ENCODE peak calls at places on chromosomes 12 and 14, in six cellular contexts. D is lower leg skin; V is lower lobe of right lung; Q is ecto neural progenitor cell; P is NCI-H1105; T is stimulated activated CD4-positive, alpha-beta T cell treated with anti-CD3 and anti-CD28 coated beads, Interleukin-12 subunit alpha, Interleukin-12 subunit beta, amount 100 ng/mL, for 4 hours. M is an unnamed sample.

GRCh38 chr12:93683410-93683809 is 6.2 kb downstream of the CRADD start:
- DNase-seq in D (no peak), P (no peak), V (no peak), T (no peak), Q (no peak), M (no peak)

GRCh38 chr12:16520328-16520727 is 85.6 kb downstream of the LMO3 start:
- DNase-seq in V (no peak), Q (no peak), T (no peak), P (no peak), D (no peak), M (no peak)

GRCh38 chr12:52907092-52907810 is 2.4 kb upstream of the KRT8 start:
- DNase-seq in Q (no peak), V (peak), T (no peak), D (peak), P (peak), M (no peak)

GRCh38 chr12:122350444-122350843 is 72.0 kb downstream of the CLIP1 start:
- DNase-seq in P (no peak), D (no peak), Q (no peak), V (no peak), T (no peak), M (no peak)

GRCh38 chr14:103518416-103519042 is 4.1 kb downstream of the CKB start:
- DNase-seq in T (peak), Q (peak), P (peak), V (peak), D (no peak), M (peak)

GRCh38 chr14:99793213-99794155 is at the start of gene EML1:
- DNase-seq in V (peak), P (peak), D (peak), T (peak), Q (peak), M (peak)

GRCh38 chr14:68283378-68284123 is 464.0 kb downstream of the RAD51B start:
- DNase-seq in V (peak), T (peak), D (peak), Q (no peak), P (no peak), M (peak)

GRCh38 chr14:77200406-77200985 is 18.9 kb downstream of the TMEM63C start:
- DNase-seq in D (no peak), T (no peak), Q (no peak), V (peak), P (no peak), M (no peak)

GRCh38 chr14:41718477-41719166 is 111.9 kb downstream of the LRFN5 start:
- DNase-seq in Q (no peak), P (peak), T (no peak), V (no peak), D (no peak), M (no peak)